ENCODE peak calls at places on chromosomes 7 and 10, in nine cellular contexts. M is HCT116; U is mammary epithelial cell; V is CD8-positive, alpha-beta T cell; H is brain microvascular endothelial cell; J is NCI-H1092 treated with DMSO at 0.1 percent for 48 hours; A is AG08395; R is astrocyte of the hippocampus; G is endothelial cell of umbilical vein. Q is an unnamed sample.

GRCh38 chr10:128062837-128063563 is 63.2 kb downstream of the MKI67 start:
- DNase-seq in M (no peak), U (no peak), V (peak), H (no peak), J (no peak), A (no peak), R (no peak), G (peak), Q (no peak)

GRCh38 chr7:122803323-122803722 is 82.9 kb downstream of the CADPS2 start:
- DNase-seq in M (peak), U (peak), V (no peak), H (peak), J (peak), A (no peak), R (peak), G (peak), Q (peak)

GRCh38 chr7:131108212-131108980 is 219.3 kb upstream of the MKLN1 start:
- DNase-seq in M (no peak), U (peak), V (peak), H (peak), J (no peak), A (no peak), R (peak), G (no peak), Q (no peak)

GRCh38 chr10:53233759-53234158 is 461.2 kb upstream of the MBL2 start:
- DNase-seq in M (no peak), U (no peak), V (no peak), H (no peak), J (no peak), A (no peak), R (no peak), G (peak), Q (no peak)

GRCh38 chr7:55249332-55249731 is 115.8 kb upstream of the LANCL2 start:
- DNase-seq in M (no peak), U (no peak), V (no peak), H (no peak), J (no peak), A (no peak), R (no peak), G (no peak), Q (no peak)

GRCh38 chr7:107573537-107573936 is 6.5 kb upstream of the BCAP29 start:
- DNase-seq in M (no peak), U (no peak), V (no peak), H (no peak), J (no peak), A (no peak), R (no peak), G (no peak), Q (no peak)

GRCh38 chr7:156652886-156653568 is 12.5 kb downstream of the RNF32 start:
- DNase-seq in M (no peak), U (peak), V (no peak), H (peak), J (no peak), A (no peak), R (no peak), G (no peak), Q (no peak)

GRCh38 chr10:75408911-75409885 is 7.6 kb upstream of the ZNF503 start:
- DNase-seq in M (no peak), U (peak), V (no peak), H (no peak), J (peak), A (peak), R (peak), G (no peak), Q (no peak)

GRCh38 chr10:5666324-5667220 is at the start of gene ASB13:
- DNase-seq in M (peak), U (peak), V (peak), H (no peak), J (peak), A (peak), R (peak), G (peak), Q (no peak)

GRCh38 chr7:69739182-69739581 is 140.9 kb downstream of the AUTS2 start:
- DNase-seq in M (no peak), U (no peak), V (no peak), H (no peak), J (no peak), A (no peak), R (peak), G (no peak), Q (no peak)

Q was measured in pulmonary artery endothelial cell.